ENCODE peak calls at places on chromosome 17, in five cellular contexts. O, Z, N, I and U are unnamed samples.

GRCh38 chr17:82435601-82436583 is 14.7 kb downstream of the CYBC1 start:
- DNase-seq in I (no peak), Z (no peak), O (no peak), N (no peak), U (no peak)

GRCh38 chr17:79469646-79470045 is 141.2 kb downstream of the RBFOX3 start:
- DNase-seq in N (no peak), I (no peak), Z (no peak), O (no peak), U (no peak)

GRCh38 chr17:34254651-34255380 is at the start of gene CCL2:
- DNase-seq in I (peak; percentile 76), O (peak; percentile 49), N (no peak), Z (peak; percentile 52), U (no peak)

GRCh38 chr17:10094806-10095205 is 103.6 kb downstream of the GAS7 start:
- DNase-seq in I (no peak), O (no peak), Z (no peak), N (no peak), U (no peak)

GRCh38 chr17:55327225-55328088 is 62.7 kb downstream of the HLF start:
- DNase-seq in N (no peak), I (peak; percentile 58), O (no peak), Z (no peak), U (no peak)

GRCh38 chr17:42132941-42133340 is 10.3 kb downstream of the HSPB9 start:
- DNase-seq in I (no peak), O (no peak), N (peak; percentile 64), Z (no peak), U (no peak)

GRCh38 chr17:35804658-35805192 is 4.6 kb upstream of the TAF15 start:
- DNase-seq in Z (peak; percentile 27), N (peak; percentile 79), O (peak; percentile 55), I (peak; percentile 95), U (no peak)

GRCh38 chr17:27756467-27757371 is 43.6 kb downstream of the NOS2 start:
- DNase-seq in Z (peak; percentile 77), N (no peak), O (peak; percentile 75), I (peak; percentile 73), U (peak; percentile 52)

GRCh38 chr17:45640141-45640850 is 143.8 kb upstream of the CRHR1 start:
- DNase-seq in I (peak; percentile 88), O (peak; percentile 87), Z (peak; percentile 90), N (no peak), U (peak; percentile 78)

GRCh38 chr17:21252289-21252874 is 828 bp downstream of the NATD1 start:
- DNase-seq in O (no peak), N (no peak), I (no peak), Z (peak; percentile 39), U (no peak)

GRCh38 chr17:45160505-45161287 is 979 bp upstream of the HEXIM2 start:
- DNase-seq in I (peak; percentile 85), N (no peak), Z (peak; percentile 83), O (peak; percentile 78), U (peak; percentile 78)

GRCh38 chr17:72504783-72505182 is 384.0 kb downstream of the SOX9 start:
- DNase-seq in Z (no peak), O (no peak), I (no peak), N (no peak), U (no peak)

GRCh38 chr17:54153423-54153822 is 330.7 kb downstream of the KIF2B start:
- DNase-seq in I (no peak), Z (no peak), O (no peak), N (no peak), U (no peak)

GRCh38 chr17:49117581-49118230 is 14.9 kb upstream of the B4GALNT2 start:
- DNase-seq in N (no peak), Z (no peak), O (no peak), I (no peak), U (no peak)

GRCh38 chr17:41301204-41301790 is 1.4 kb downstream of the KRTAP29-1 start:
- DNase-seq in N (no peak), I (no peak), Z (no peak), O (no peak), U (no peak)

GRCh38 chr17:79840204-79840988 is 1.2 kb upstream of the CBX4 start:
- DNase-seq in O (peak; percentile 56), I (peak; percentile 54), Z (peak; percentile 51), N (no peak), U (no peak)

GRCh38 chr17:79747508-79748295 is 17.0 kb downstream of the ENPP7 start:
- DNase-seq in N (no peak), O (no peak), Z (peak; percentile 77), I (no peak), U (no peak)

GRCh38 chr17:7408341-7408740 is 696 bp downstream of the NLGN2 start:
- DNase-seq in Z (no peak), O (no peak), I (no peak), N (no peak), U (no peak)

GRCh38 chr17:74362811-74363498 is 1.3 kb upstream of the BTBD17 start:
- DNase-seq in I (no peak), N (no peak), O (no peak), Z (no peak), U (no peak)

GRCh38 chr17:12634789-12635414 is 30.8 kb upstream of the MYOCD start:
- DNase-seq in Z (no peak), N (no peak), O (peak; percentile 10), I (no peak), U (no peak)

GRCh38 chr17:81207610-81208581 is 14.9 kb downstream of the CEP131 start:
- DNase-seq in O (no peak), I (no peak), Z (no peak), N (no peak), U (no peak)

GRCh38 chr17:7707446-7707845 is 2.4 kb downstream of the EFNB3 start:
- DNase-seq in O (no peak), I (no peak), N (no peak), Z (no peak), U (no peak)

GRCh38 chr17:50180593-50180992 is 14.8 kb downstream of the SGCA start:
- DNase-seq in I (no peak), N (no peak), Z (no peak), O (no peak), U (no peak)

GRCh38 chr17:17729620-17730249 is 48.5 kb downstream of the RAI1 start:
- DNase-seq in O (peak; percentile 33), Z (peak; percentile 57), N (no peak), I (peak; percentile 48), U (peak; percentile 48)

GRCh38 chr17:76123749-76124581 is 17.1 kb downstream of the FOXJ1 start:
- DNase-seq in O (no peak), I (no peak), Z (no peak), N (no peak), U (no peak)

GRCh38 chr17:76123127-76123499 is 17.9 kb downstream of the FOXJ1 start:
- DNase-seq in O (no peak), N (no peak), Z (no peak), I (no peak), U (no peak)

GRCh38 chr17:76125922-76126321 is 15.1 kb downstream of the FOXJ1 start:
- DNase-seq in I (no peak), N (no peak), Z (no peak), O (no peak), U (no peak)

GRCh38 chr17:76125391-76125675 is 15.7 kb downstream of the FOXJ1 start:
- DNase-seq in N (no peak), I (no peak), Z (no peak), O (no peak), U (no peak)

DNA sequence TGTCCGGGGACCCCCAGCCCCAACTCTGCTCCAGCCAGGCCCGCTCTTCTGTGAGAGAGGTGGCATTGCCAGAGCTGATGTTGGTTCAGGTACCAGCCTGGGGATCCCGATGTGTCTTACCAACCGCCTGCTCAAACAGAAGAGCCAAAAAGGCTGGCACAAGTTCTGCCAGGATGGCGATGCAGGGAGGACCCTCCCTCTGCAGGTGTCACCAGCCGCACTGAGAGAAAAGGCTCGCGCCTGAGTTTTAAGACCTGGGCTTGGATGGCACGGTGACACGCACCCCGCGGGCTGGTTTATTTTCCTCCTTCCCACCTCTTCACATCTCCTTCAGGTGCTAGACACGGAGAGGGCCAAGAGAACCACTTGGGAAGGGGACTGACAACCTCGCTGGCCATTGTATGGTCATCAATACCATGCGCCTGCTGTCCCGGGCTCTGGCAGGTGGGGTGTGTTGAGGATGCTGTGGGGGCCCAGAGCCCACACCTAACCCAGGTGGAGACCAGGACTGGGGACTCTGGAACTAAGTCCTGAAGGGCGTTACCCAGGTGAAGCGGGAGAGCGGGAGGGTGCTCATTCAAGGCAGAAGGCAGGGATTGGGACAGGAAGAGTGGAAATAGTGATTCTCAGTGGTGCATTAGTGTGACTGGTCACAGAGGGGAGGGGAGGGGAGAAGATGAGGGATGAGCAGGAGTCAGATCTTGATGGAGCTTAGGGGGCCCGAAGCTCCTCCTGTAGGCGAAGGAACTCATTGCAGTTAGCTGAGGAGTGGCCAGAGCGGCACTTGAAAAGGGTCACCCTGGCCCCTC is 16.3 kb downstream of the FOXJ1 start:
- DNase-seq in O (no peak), N (no peak), Z (no peak), I (peak; percentile 66), U (no peak)
- TF ChIP-seq CTCF in O (no peak), N (peak; percentile 25), Z (peak; percentile 18), I (no peak), U (peak; percentile 38)

DNA sequence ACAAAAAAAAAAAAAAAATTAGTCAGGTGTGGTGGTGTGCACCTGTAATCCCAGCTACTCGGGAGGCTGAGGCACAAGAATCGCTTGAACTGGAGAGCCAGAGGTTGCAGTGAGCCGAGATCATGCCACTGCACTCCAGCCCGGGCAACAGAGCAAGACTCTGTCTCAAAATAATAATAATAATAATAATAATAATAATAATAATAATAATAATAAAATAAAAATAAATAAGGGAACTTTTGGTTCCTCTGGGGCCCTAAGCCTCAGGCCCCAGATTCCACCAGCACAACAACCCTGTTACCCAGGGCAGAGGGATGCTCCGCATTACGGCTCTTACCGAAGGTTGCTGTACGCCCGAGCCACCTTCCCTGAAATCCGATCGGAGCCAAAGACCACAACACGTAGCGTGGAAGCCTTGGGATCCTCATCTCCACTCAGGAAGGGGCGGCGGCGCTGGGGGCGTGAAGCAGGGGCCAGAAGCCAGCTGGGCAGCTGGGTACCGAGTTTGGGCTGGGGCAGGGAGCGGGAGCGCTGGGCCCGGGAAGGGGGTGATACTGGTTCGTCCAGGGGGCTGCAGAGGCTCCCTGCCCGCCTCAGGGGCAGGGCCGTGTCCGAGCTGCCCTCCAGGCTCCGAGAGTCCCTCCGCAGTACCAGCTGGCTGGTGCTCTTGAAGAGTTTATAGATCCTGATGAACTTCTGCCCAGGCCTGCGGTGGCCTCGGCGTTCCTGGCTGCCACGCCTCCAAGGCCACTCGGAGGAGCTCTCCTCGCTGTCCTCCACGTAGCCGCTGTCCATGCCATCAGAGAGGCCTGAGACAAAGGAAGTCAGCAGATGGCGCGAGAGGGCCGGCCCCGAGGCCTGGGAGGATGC is 20.6 kb upstream of the PIK3R6 start:
- DNase-seq in I (peak; percentile 84), O (peak; percentile 45), N (no peak), Z (peak; percentile 79), U (no peak)
- TF ChIP-seq CTCF in I (peak; percentile 65), O (no peak), N (peak; percentile 62), Z (peak; percentile 41), U (peak; percentile 43)

GRCh38 chr17:37787055-37787720 is 42.3 kb upstream of the HNF1B start:
- DNase-seq in O (no peak), I (peak; percentile 86), Z (no peak), N (no peak), U (no peak)
- TF ChIP-seq CTCF in O (no peak), I (no peak), Z (no peak), N (no peak), U (no peak)

DNA sequence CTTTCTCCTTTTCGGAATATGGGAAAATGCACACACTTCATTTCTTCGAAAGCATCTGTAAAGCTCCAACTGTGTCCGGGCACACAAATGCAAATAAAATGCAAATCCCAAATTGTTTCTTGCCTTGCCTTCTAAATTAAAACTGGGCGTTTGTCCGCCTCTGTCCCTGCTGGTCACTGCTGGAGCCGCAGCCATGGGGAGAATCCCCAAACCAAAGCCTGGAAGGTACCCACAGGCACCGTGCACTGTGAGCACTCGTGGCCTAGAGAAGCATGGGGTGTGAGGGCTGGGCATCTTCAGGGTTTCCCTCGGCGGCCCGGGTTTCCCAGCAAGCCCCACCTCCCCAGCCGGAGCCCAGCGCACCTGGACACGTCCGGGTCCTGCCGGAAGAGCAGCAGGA is 2.9 kb downstream of the SLC47A2 start:
- DNase-seq in Z (no peak), O (no peak), N (no peak), I (no peak), U (no peak)
- TF ChIP-seq CTCF in Z (no peak), O (peak; percentile 32), N (peak; percentile 25), I (no peak), U (peak; percentile 34)